ENCODE peak calls at places on chromosomes 11 and 22, in five cellular contexts. X is stimulated activated CD4-positive, alpha-beta T cell treated with anti-CD3 and anti-CD28 coated beads, Interleukin-15, amount 100 ng/mL, for 24 hours; D is pulmonary artery endothelial cell; C is HS-5; E is anterior cingulate cortex. M is an unnamed sample.

GRCh38 chr22:28395920-28396447 is 283.7 kb downstream of the TTC28 start:
- DNase-seq in X (no peak), E (no peak), C (peak; percentile 52), D (peak; percentile 4), M (no peak)

GRCh38 chr11:121451178-121451981 is 734 bp upstream of the SORL1 start:
- DNase-seq in C (no peak), X (peak; percentile 42), E (no peak), D (no peak), M (no peak)

GRCh38 chr11:86160546-86161149 is 83.9 kb upstream of the EED start:
- DNase-seq in X (no peak), E (no peak), C (peak; percentile 65), D (no peak), M (peak; percentile 90)

GRCh38 chr22:37492428-37493344 is 6.5 kb upstream of the MFNG start:
- DNase-seq in D (no peak), C (no peak), X (peak; percentile 72), E (no peak), M (peak; percentile 32)

GRCh38 chr11:132158696-132159095 is 788.3 kb downstream of the NTM start:
- DNase-seq in X (no peak), D (no peak), C (no peak), E (no peak), M (peak; percentile 33)

GRCh38 chr11:106304274-106304673 is 226.8 kb downstream of the AASDHPPT start:
- DNase-seq in D (no peak), C (no peak), E (no peak), X (no peak), M (peak; percentile 41)

GRCh38 chr22:48600171-48600570 is 1227.5 kb downstream of the BRD1 start:
- DNase-seq in E (no peak), X (no peak), D (no peak), C (no peak), M (no peak)

GRCh38 chr11:19382131-19382611 is 141.4 kb upstream of the E2F8 start:
- DNase-seq in C (no peak), D (no peak), E (peak; percentile 21), X (no peak), M (no peak)

GRCh38 chr22:48520888-48521600 is 1306.6 kb downstream of the BRD1 start:
- DNase-seq in D (no peak), E (no peak), C (no peak), X (no peak), M (no peak)

GRCh38 chr22:37951305-37951704 is 2.1 kb downstream of the C22orf23 start:
- DNase-seq in C (no peak), E (no peak), D (no peak), X (no peak), M (peak; percentile 32)

GRCh38 chr11:94557992-94558391 is 9.2 kb upstream of the PIWIL4 start:
- DNase-seq in D (no peak), E (no peak), C (no peak), X (no peak), M (no peak)

GRCh38 chr11:21727102-21727501 is 465.8 kb upstream of the ANO5 start:
- DNase-seq in X (no peak), E (no peak), D (no peak), C (no peak), M (no peak)

GRCh38 chr11:15347969-15348734 is 233.4 kb downstream of the INSC start:
- DNase-seq in E (no peak), C (no peak), X (no peak), D (no peak), M (no peak)